ENCODE peak calls at places on chromosomes 3 and 15, in five cellular contexts. One of them, this sample, is unnamed.

GRCh38 chr3:160796813-160797164 is 40.8 kb downstream of the PPM1L start:
- DNase-seq in A673: no peak
- DNase-seq in astrocyte: no peak
- DNase-seq in adipocyte: no peak
- DNase-seq in PC-9: peak; percentile 78
- DNase-seq in this sample: no peak

GRCh38 chr15:71802770-71803169 is 7.6 kb upstream of the NR2E3 start:
- DNase-seq in astrocyte: no peak
- DNase-seq in PC-9: no peak
- DNase-seq in adipocyte: no peak
- DNase-seq in A673: peak; percentile 29
- DNase-seq in this sample: peak; percentile 19

GRCh38 chr15:71349336-71349735 is 234.1 kb downstream of the THSD4 start:
- DNase-seq in PC-9: no peak
- DNase-seq in astrocyte: no peak
- DNase-seq in adipocyte: no peak
- DNase-seq in A673: no peak
- DNase-seq in this sample: no peak

GRCh38 chr15:89367485-89368451 is 33.1 kb upstream of the POLG start:
- DNase-seq in astrocyte: no peak
- DNase-seq in adipocyte: peak; percentile 11
- DNase-seq in PC-9: no peak
- DNase-seq in A673: peak; percentile 81
- DNase-seq in this sample: no peak

GRCh38 chr3:71045917-71046282 is 537.6 kb downstream of the FOXP1 start:
- DNase-seq in A673: no peak
- DNase-seq in PC-9: no peak
- DNase-seq in adipocyte: no peak
- DNase-seq in astrocyte: no peak
- DNase-seq in this sample: no peak

GRCh38 chr3:32602206-32602605 is 31.5 kb upstream of the DYNC1LI1 start:
- DNase-seq in A673: no peak
- DNase-seq in adipocyte: no peak
- DNase-seq in PC-9: no peak
- DNase-seq in astrocyte: no peak
- DNase-seq in this sample: no peak

GRCh38 chr3:133441867-133442270 is 42.0 kb downstream of the BFSP2 start:
- DNase-seq in adipocyte: no peak
- DNase-seq in A673: no peak
- DNase-seq in astrocyte: no peak
- DNase-seq in PC-9: no peak
- DNase-seq in this sample: no peak

GRCh38 chr15:38818156-38818745 is 253.6 kb upstream of the RASGRP1 start:
- DNase-seq in A673: no peak
- DNase-seq in adipocyte: no peak
- DNase-seq in astrocyte: no peak
- DNase-seq in PC-9: no peak
- DNase-seq in this sample: no peak

GRCh38 chr15:67680645-67681044 is 138.1 kb downstream of the MAP2K5 start:
- DNase-seq in astrocyte: no peak
- DNase-seq in A673: peak; percentile 66
- DNase-seq in adipocyte: peak; percentile 51
- DNase-seq in PC-9: no peak
- DNase-seq in this sample: no peak

GRCh38 chr3:144585408-144585807 is 613.8 kb downstream of the DIPK2A start:
- DNase-seq in adipocyte: no peak
- DNase-seq in PC-9: no peak
- DNase-seq in A673: peak; percentile 30
- DNase-seq in astrocyte: no peak
- DNase-seq in this sample: no peak

GRCh38 chr3:151568095-151568685 is 107.3 kb upstream of the IGSF10 start:
- DNase-seq in astrocyte: no peak
- DNase-seq in A673: peak; percentile 88
- DNase-seq in PC-9: no peak
- DNase-seq in adipocyte: no peak
- DNase-seq in this sample: no peak

GRCh38 chr15:74540135-74540760 is 772 bp upstream of the ARID3B start:
- DNase-seq in A673: peak; percentile 15
- DNase-seq in adipocyte: peak; percentile 33
- DNase-seq in astrocyte: peak; percentile 51
- DNase-seq in PC-9: no peak
- DNase-seq in this sample: no peak

GRCh38 chr3:174862101-174862500 is 3.0 kb downstream of the NAALADL2 start:
- DNase-seq in astrocyte: no peak
- DNase-seq in PC-9: peak; percentile 82
- DNase-seq in adipocyte: no peak
- DNase-seq in A673: peak; percentile 1
- DNase-seq in this sample: no peak

GRCh38 chr3:186171528-186171927 is 62.6 kb upstream of the ETV5 start:
- DNase-seq in A673: no peak
- DNase-seq in adipocyte: no peak
- DNase-seq in astrocyte: no peak
- DNase-seq in PC-9: no peak
- DNase-seq in this sample: no peak

GRCh38 chr3:52777959-52778805 is 783 bp downstream of the ITIH1 start:
- DNase-seq in A673: no peak
- DNase-seq in PC-9: no peak
- DNase-seq in adipocyte: no peak
- DNase-seq in astrocyte: no peak
- DNase-seq in this sample: no peak

GRCh38 chr3:178802993-178803693 is 266.9 kb downstream of the KCNMB2 start:
- DNase-seq in astrocyte: no peak
- DNase-seq in PC-9: no peak
- DNase-seq in A673: no peak
- DNase-seq in adipocyte: peak; percentile 13
- DNase-seq in this sample: peak; percentile 48

GRCh38 chr3:48232232-48232631 is 8.7 kb upstream of the ZNF589 start:
- DNase-seq in A673: no peak
- DNase-seq in PC-9: no peak
- DNase-seq in astrocyte: no peak
- DNase-seq in adipocyte: peak; percentile 37
- DNase-seq in this sample: no peak

GRCh38 chr15:51842852-51843737 is 13.6 kb downstream of the TMOD3 start:
- DNase-seq in PC-9: peak; percentile 57
- DNase-seq in A673: no peak
- DNase-seq in adipocyte: no peak
- DNase-seq in astrocyte: peak; percentile 71
- DNase-seq in this sample: peak; percentile 68

GRCh38 chr3:111667621-111668239 is 72.6 kb upstream of the ZBED2 start:
- DNase-seq in A673: no peak
- DNase-seq in astrocyte: no peak
- DNase-seq in adipocyte: peak; percentile 36
- DNase-seq in PC-9: no peak
- DNase-seq in this sample: no peak

GRCh38 chr3:195221015-195221853 is 49.7 kb downstream of the XXYLT1 start:
- DNase-seq in astrocyte: no peak
- DNase-seq in A673: no peak
- DNase-seq in adipocyte: no peak
- DNase-seq in PC-9: no peak
- DNase-seq in this sample: peak; percentile 49

GRCh38 chr15:44711356-44712107 is at the start of gene B2M:
- DNase-seq in A673: peak; percentile 98
- DNase-seq in PC-9: peak; percentile 88
- DNase-seq in astrocyte: peak; percentile 86
- DNase-seq in adipocyte: peak; percentile 99
- DNase-seq in this sample: peak; percentile 93

DNA sequence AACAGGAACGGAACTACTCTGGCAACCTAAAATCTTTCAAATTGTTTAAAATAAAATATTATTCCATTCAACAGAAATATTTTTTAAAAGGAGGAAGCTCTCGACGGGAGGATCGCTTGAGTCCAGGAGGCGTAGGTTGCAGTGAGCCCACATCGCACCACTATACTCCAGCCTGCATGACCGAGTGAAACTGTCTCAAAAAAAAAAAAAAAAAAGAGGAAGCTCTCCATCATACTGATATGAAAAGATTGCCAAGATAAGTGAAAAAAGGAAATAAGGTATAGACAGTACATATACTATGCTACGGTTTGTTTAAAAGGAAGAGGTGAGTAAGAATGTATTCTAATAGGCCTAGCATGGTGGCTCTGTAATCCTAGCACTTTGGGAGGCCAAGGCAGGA is 3.6 kb downstream of the RAD18 start:
- DNase-seq in PC-9: no peak
- DNase-seq in A673: no peak
- DNase-seq in adipocyte: no peak
- DNase-seq in astrocyte: no peak
- DNase-seq in this sample: no peak
- H3K36me3 ChIP-seq in PC-9: peaks cover 13% of the 10 kb centered on the region
- H3K36me3 ChIP-seq in A673: peaks cover 11% of the 10 kb centered on the region
- H3K36me3 ChIP-seq in adipocyte: peaks cover 3% of the 10 kb centered on the region
- H3K36me3 ChIP-seq in astrocyte: peaks cover 20% of the 10 kb centered on the region
- H3K36me3 ChIP-seq in this sample: peaks cover 25% of the 10 kb centered on the region

GRCh38 chr15:84647726-84648125 is 6.4 kb downstream of the WDR73 start:
- DNase-seq in astrocyte: no peak
- DNase-seq in PC-9: no peak
- DNase-seq in adipocyte: no peak
- DNase-seq in A673: no peak
- DNase-seq in this sample: no peak

GRCh38 chr15:84645496-84645895 is 8.6 kb downstream of the WDR73 start:
- DNase-seq in A673: no peak
- DNase-seq in PC-9: no peak
- DNase-seq in astrocyte: no peak
- DNase-seq in adipocyte: no peak
- DNase-seq in this sample: no peak

GRCh38 chr15:84645997-84646396 is 8.1 kb downstream of the WDR73 start:
- DNase-seq in A673: no peak
- DNase-seq in adipocyte: no peak
- DNase-seq in PC-9: no peak
- DNase-seq in astrocyte: no peak
- DNase-seq in this sample: no peak

GRCh38 chr15:84648539-84648938 is 5.5 kb downstream of the WDR73 start:
- DNase-seq in A673: no peak
- DNase-seq in adipocyte: peak; percentile 29
- DNase-seq in PC-9: no peak
- DNase-seq in astrocyte: no peak
- DNase-seq in this sample: no peak

DNA sequence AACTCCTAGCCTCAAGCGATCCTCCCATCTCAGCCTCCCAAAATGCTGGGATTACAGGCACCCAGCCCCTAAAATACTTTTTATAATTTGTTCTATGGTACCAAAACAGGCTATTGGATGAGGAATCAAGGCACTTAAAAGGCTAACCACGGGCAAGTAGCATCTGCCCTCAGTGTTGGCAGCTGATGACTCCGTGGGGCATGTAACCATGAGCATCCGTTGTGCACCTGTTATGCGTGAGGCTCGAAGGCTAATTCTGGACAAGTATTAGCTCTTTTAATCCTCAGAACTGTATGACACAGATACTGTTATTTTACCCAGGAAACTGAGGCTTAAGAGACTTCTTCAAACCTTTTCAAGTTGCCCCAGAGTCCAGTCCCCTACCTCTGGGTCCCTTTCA is 10.2 kb downstream of the WDR73 start:
- DNase-seq in astrocyte: no peak
- DNase-seq in PC-9: no peak
- DNase-seq in adipocyte: no peak
- DNase-seq in A673: no peak
- DNase-seq in this sample: no peak
- H3K36me3 ChIP-seq in astrocyte: peaks cover 69% of the 10 kb centered on the region
- H3K36me3 ChIP-seq in PC-9: peaks cover 21% of the 10 kb centered on the region
- H3K36me3 ChIP-seq in adipocyte: peaks cover 96% of the 10 kb centered on the region
- H3K36me3 ChIP-seq in A673: peaks cover 86% of the 10 kb centered on the region
- H3K36me3 ChIP-seq in this sample: peaks cover 89% of the 10 kb centered on the region

GRCh38 chr15:41816788-41817187 is 11.1 kb upstream of the JMJD7 start:
- DNase-seq in PC-9: no peak
- DNase-seq in astrocyte: no peak
- DNase-seq in A673: no peak
- DNase-seq in adipocyte: no peak
- DNase-seq in this sample: no peak
- H3K36me3 ChIP-seq in PC-9: no peaks in the 10 kb centered on the region
- H3K36me3 ChIP-seq in astrocyte: peaks cover 20% of the 10 kb centered on the region
- H3K36me3 ChIP-seq in A673: peaks cover 9% of the 10 kb centered on the region
- H3K36me3 ChIP-seq in adipocyte: peaks cover 84% of the 10 kb centered on the region
- H3K36me3 ChIP-seq in this sample: no peaks in the 10 kb centered on the region

GRCh38 chr15:59649603-59650002 is 7.7 kb downstream of the GTF2A2 start:
- DNase-seq in PC-9: no peak
- DNase-seq in astrocyte: no peak
- DNase-seq in A673: no peak
- DNase-seq in adipocyte: peak; percentile 7
- DNase-seq in this sample: no peak
- H3K36me3 ChIP-seq in PC-9: peaks cover 14% of the 10 kb centered on the region
- H3K36me3 ChIP-seq in astrocyte: peaks cover 40% of the 10 kb centered on the region
- H3K36me3 ChIP-seq in A673: peaks cover 48% of the 10 kb centered on the region
- H3K36me3 ChIP-seq in adipocyte: peaks cover 58% of the 10 kb centered on the region
- H3K36me3 ChIP-seq in this sample: peaks cover 88% of the 10 kb centered on the region

DNA sequence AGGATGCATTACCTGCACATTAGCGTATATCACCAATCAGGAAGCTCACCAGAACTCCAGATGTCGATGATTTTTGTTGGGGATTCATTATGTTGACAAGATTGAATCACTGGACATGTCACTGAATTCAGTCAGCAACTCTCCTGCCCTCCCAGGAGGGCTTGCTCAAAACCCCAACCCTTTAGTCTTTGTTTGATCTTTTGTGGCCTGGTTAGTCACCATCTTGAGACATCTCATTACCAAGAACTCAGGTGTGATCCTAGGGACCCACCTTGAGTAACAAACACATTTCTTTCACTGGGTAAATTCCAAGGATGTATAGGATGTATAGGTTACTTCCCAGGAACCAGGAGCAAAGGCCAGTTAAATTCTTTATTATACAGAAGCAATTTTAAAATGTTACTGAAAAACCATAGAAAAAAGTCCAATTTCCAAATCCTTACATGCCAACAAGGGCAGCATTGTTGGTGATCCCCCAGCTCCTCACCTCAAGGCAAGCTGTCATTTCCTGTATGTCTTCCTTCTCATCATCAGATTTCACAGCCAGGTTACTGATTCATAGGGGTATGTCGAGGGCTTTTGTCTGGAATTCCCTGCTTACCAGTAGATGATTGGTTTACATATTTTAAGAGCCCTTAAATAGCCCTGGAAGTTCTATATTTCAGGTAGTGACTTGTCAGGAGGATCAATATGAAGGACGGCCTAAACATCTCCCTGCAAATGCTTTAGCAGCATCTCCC is 11.7 kb downstream of the SNRPN start:
- DNase-seq in PC-9: no peak
- DNase-seq in A673: no peak
- DNase-seq in adipocyte: no peak
- DNase-seq in astrocyte: no peak
- DNase-seq in this sample: no peak
- H3K36me3 ChIP-seq in PC-9: no peaks in the 10 kb centered on the region
- H3K36me3 ChIP-seq in A673: peaks cover 55% of the 10 kb centered on the region
- H3K36me3 ChIP-seq in adipocyte: peaks cover 60% of the 10 kb centered on the region
- H3K36me3 ChIP-seq in astrocyte: peaks cover 17% of the 10 kb centered on the region
- H3K36me3 ChIP-seq in this sample: no peaks in the 10 kb centered on the region

DNA sequence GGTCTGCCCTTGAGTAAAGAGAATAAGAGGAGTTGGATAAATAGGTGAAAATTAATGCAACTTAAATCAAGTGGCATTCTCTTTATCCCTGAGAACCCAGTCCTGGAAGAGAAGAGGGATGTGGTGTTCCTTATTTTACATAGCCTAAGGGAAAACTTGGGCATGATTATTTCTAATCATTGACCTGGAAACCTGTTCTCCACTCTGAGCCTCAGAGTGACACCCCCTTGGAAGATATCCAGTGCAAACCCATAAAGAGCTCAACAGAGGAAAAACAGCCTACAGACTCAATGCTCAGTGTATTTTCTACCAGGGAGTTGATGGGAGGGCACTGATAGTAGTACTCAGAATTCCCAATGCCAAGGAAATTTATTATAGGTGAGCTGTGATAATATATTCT is 22.0 kb downstream of the SLC15A2 start:
- DNase-seq in A673: no peak
- DNase-seq in PC-9: peak; percentile 35
- DNase-seq in adipocyte: no peak
- DNase-seq in astrocyte: no peak
- DNase-seq in this sample: no peak
- H3K36me3 ChIP-seq in A673: no peaks in the 10 kb centered on the region
- H3K36me3 ChIP-seq in PC-9: no peaks in the 10 kb centered on the region
- H3K36me3 ChIP-seq in adipocyte: no peaks in the 10 kb centered on the region
- H3K36me3 ChIP-seq in astrocyte: no peaks in the 10 kb centered on the region
- H3K36me3 ChIP-seq in this sample: no peaks in the 10 kb centered on the region

GRCh38 chr3:12598890-12599289 is 42.0 kb downstream of the MKRN2 start:
- DNase-seq in adipocyte: peak; percentile 34
- DNase-seq in astrocyte: no peak
- DNase-seq in PC-9: no peak
- DNase-seq in A673: no peak
- DNase-seq in this sample: no peak
- H3K36me3 ChIP-seq in adipocyte: peaks cover 94% of the 10 kb centered on the region
- H3K36me3 ChIP-seq in astrocyte: peaks cover 52% of the 10 kb centered on the region
- H3K36me3 ChIP-seq in PC-9: peaks cover 27% of the 10 kb centered on the region
- H3K36me3 ChIP-seq in A673: peaks cover 81% of the 10 kb centered on the region
- H3K36me3 ChIP-seq in this sample: peaks cover 33% of the 10 kb centered on the region

This sample was measured in MG63.